ENCODE peak calls at places on chromosomes 1 and 21, in six cellular contexts. U is naive thymus-derived CD8-positive, alpha-beta T cell; O is D341Med; I is NCI-H1105 treated with DMSO at 0.1 percent for 48 hours; P is ELR; C is colonic mucosa. G is an unnamed sample.

GRCh38 chr1:199422206-199422605 is 605.3 kb upstream of the NR5A2 start:
- DNase-seq in I (no peak), O (peak; percentile 40), U (no peak), C (no peak), P (peak; percentile 64), G (peak; percentile 17)

GRCh38 chr21:35556536-35556935 is 503.8 kb downstream of the SETD4 start:
- DNase-seq in P (no peak), I (no peak), U (no peak), O (no peak), C (no peak), G (no peak)

GRCh38 chr21:45982758-45983731 is 1.5 kb downstream of the COL6A1 start:
- DNase-seq in C (no peak), O (no peak), U (no peak), I (no peak), P (peak; percentile 49), G (no peak)

GRCh38 chr1:30823969-30824735 is 66.6 kb upstream of the LAPTM5 start:
- DNase-seq in P (peak; percentile 99), O (peak; percentile 99), I (peak; percentile 97), C (peak; percentile 92), U (peak; percentile 11), G (peak; percentile 86)

GRCh38 chr1:3460653-3461237 is 6.3 kb downstream of the ARHGEF16 start:
- DNase-seq in C (peak; percentile 50), U (no peak), O (no peak), P (peak; percentile 37), I (no peak), G (no peak)

GRCh38 chr1:151311589-151312331 is 15.5 kb downstream of the PI4KB start:
- DNase-seq in O (no peak), P (peak; percentile 100), C (peak; percentile 61), I (no peak), U (no peak), G (no peak)

GRCh38 chr1:241557551-241558193 is 25.5 kb downstream of the KMO start:
- DNase-seq in I (no peak), P (no peak), U (no peak), O (no peak), C (no peak), G (no peak)

GRCh38 chr1:188857526-188858087 is 1620.1 kb downstream of the BRINP3 start:
- DNase-seq in C (no peak), U (no peak), I (no peak), P (no peak), O (no peak), G (no peak)

GRCh38 chr1:182299728-182300581 is 91.6 kb downstream of the GLUL start:
- DNase-seq in O (no peak), C (peak; percentile 83), U (no peak), P (no peak), I (no peak), G (no peak)

GRCh38 chr1:200206340-200206739 is 178.8 kb downstream of the NR5A2 start:
- DNase-seq in C (no peak), O (no peak), I (no peak), P (peak; percentile 91), U (no peak), G (no peak)

GRCh38 chr21:26684866-26685265 is 111.8 kb upstream of the CYYR1 start:
- DNase-seq in O (no peak), U (no peak), I (no peak), P (peak; percentile 49), C (no peak), G (no peak)

GRCh38 chr1:152983234-152983633 is 647 bp upstream of the SPRR1A start:
- DNase-seq in P (no peak), C (no peak), U (no peak), I (no peak), O (no peak), G (no peak)

GRCh38 chr1:204971700-204972336 is 71.2 kb upstream of the CNTN2 start:
- DNase-seq in U (no peak), O (no peak), C (no peak), P (peak; percentile 85), I (no peak), G (no peak)

GRCh38 chr21:45211661-45212060 is 76.0 kb downstream of the POFUT2 start:
- DNase-seq in I (no peak), U (no peak), C (no peak), O (no peak), P (no peak), G (no peak)

GRCh38 chr1:111234258-111234657 is 6.7 kb downstream of the CHI3L2 start:
- DNase-seq in P (peak; percentile 50), C (no peak), I (no peak), U (no peak), O (no peak), G (no peak)

GRCh38 chr1:115426271-115426771 is 88.3 kb upstream of the NGF start:
- DNase-seq in U (no peak), I (no peak), C (no peak), O (no peak), P (peak; percentile 98), G (no peak)

GRCh38 chr1:15712158-15712557 is 23.9 kb upstream of the SLC25A34 start:
- DNase-seq in P (no peak), C (no peak), I (no peak), U (no peak), O (no peak), G (no peak)

GRCh38 chr1:32626176-32626575 is 24.2 kb downstream of the ZBTB8OS start:
- DNase-seq in C (no peak), U (no peak), O (no peak), I (no peak), P (no peak), G (no peak)

GRCh38 chr1:228144213-228145049 is 4.4 kb downstream of the GUK1 start:
- DNase-seq in P (no peak), U (no peak), C (no peak), O (peak; percentile 68), I (no peak), G (peak; percentile 44)

GRCh38 chr1:23210351-23210785 is 6.9 kb downstream of the HTR1D start:
- DNase-seq in I (no peak), O (no peak), C (no peak), U (no peak), P (peak; percentile 34), G (no peak)

GRCh38 chr1:174877208-174877673 is 122.5 kb upstream of the CACYBP start:
- DNase-seq in P (no peak), I (peak; percentile 78), C (peak; percentile 65), O (peak; percentile 45), U (no peak), G (no peak)

GRCh38 chr1:3431686-3432085 is 22.8 kb upstream of the ARHGEF16 start:
- DNase-seq in U (no peak), C (no peak), P (no peak), I (no peak), O (no peak), G (no peak)

GRCh38 chr1:45876000-45876399 is 72.6 kb downstream of the MAST2 start:
- DNase-seq in O (no peak), C (no peak), U (no peak), I (peak; percentile 46), P (no peak), G (no peak)

GRCh38 chr1:112629256-112629655 is 9.6 kb downstream of the CAPZA1 start:
- DNase-seq in P (no peak), O (no peak), C (no peak), U (no peak), I (no peak), G (no peak)

GRCh38 chr1:53371851-53372250 is 44.0 kb upstream of the LRP8 start:
- DNase-seq in I (no peak), C (no peak), O (peak; percentile 5), U (no peak), P (no peak), G (no peak)

GRCh38 chr1:93814059-93814794 is 64.8 kb downstream of the DNTTIP2 start:
- DNase-seq in P (peak; percentile 89), I (peak; percentile 73), C (peak; percentile 69), O (peak; percentile 66), U (peak; percentile 48), G (peak; percentile 87)

GRCh38 chr1:48793863-48794262 is 17.2 kb upstream of the BEND5 start:
- DNase-seq in P (no peak), I (no peak), O (no peak), C (no peak), U (no peak), G (no peak)

GRCh38 chr1:198605426-198605825 is 33.4 kb upstream of the PTPRC start:
- DNase-seq in I (no peak), P (no peak), U (no peak), C (no peak), O (no peak), G (no peak)

GRCh38 chr1:14983277-14983676 is 170.3 kb upstream of the TMEM51 start:
- DNase-seq in P (no peak), C (no peak), U (no peak), O (no peak), I (no peak), G (no peak)

GRCh38 chr1:14516974-14517812 is 81.3 kb upstream of the KAZN start:
- DNase-seq in P (no peak), C (no peak), U (no peak), O (no peak), I (no peak), G (no peak)

GRCh38 chr21:45788198-45788597 is 144.7 kb downstream of the PCBP3 start:
- DNase-seq in U (no peak), I (no peak), P (no peak), O (no peak), C (no peak), G (no peak)

GRCh38 chr1:35171579-35171978 is 21.4 kb downstream of the SFPQ start:
- DNase-seq in I (no peak), U (no peak), O (no peak), C (no peak), P (no peak), G (no peak)

GRCh38 chr1:216064643-216065042 is 358.6 kb downstream of the USH2A start:
- DNase-seq in P (peak; percentile 40), I (no peak), C (no peak), U (no peak), O (no peak), G (no peak)

G was measured in NCI-H524.